ENCODE peak calls at places on chromosomes 12 and 14, in ten cellular contexts. B is hepatocyte; X is DND-41; F is 8988T; N is CD8-positive, alpha-beta T cell; I is islet precursor cell; Q is fibroblast of lung; V is neural crest cell; L is left lung; E is EH. H is an unnamed sample.

GRCh38 chr12:76282744-76283143 is 65.5 kb downstream of the BBS10 start:
- DNase-seq in F (no peak), E (no peak), Q (no peak), V (no peak), N (no peak), L (no peak), X (no peak), B (no peak), I (no peak), H (no peak)

GRCh38 chr12:121611306-121611705 is 15.0 kb upstream of the ORAI1 start:
- DNase-seq in B (no peak), X (peak; percentile 50), I (peak; percentile 79), N (no peak), E (no peak), F (no peak), V (no peak), L (no peak), Q (no peak), H (no peak)

GRCh38 chr12:17383321-17383720 is 706.7 kb downstream of the RERGL start:
- DNase-seq in Q (no peak), N (no peak), V (no peak), I (no peak), L (no peak), F (no peak), B (no peak), X (no peak), E (no peak), H (no peak)

GRCh38 chr12:20695232-20695631 is at the start of gene SLCO1C1:
- DNase-seq in B (no peak), N (no peak), V (no peak), L (no peak), Q (no peak), X (no peak), I (no peak), E (no peak), F (no peak), H (no peak)

GRCh38 chr12:47773062-47773857 is at the start of gene SLC48A1:
- DNase-seq in L (peak; percentile 75), B (peak; percentile 91), I (peak; percentile 88), V (peak; percentile 70), E (peak; percentile 70), Q (peak; percentile 41), X (peak; percentile 71), F (peak; percentile 99), N (peak; percentile 66), H (peak; percentile 56)

GRCh38 chr14:42911642-42912041 is 1305.0 kb downstream of the LRFN5 start:
- DNase-seq in L (no peak), V (no peak), I (no peak), E (no peak), F (no peak), N (no peak), B (no peak), Q (peak; percentile 57), X (no peak), H (peak; percentile 21)

GRCh38 chr12:51839310-51839943 is 9.1 kb downstream of the FIGNL2 start:
- DNase-seq in N (no peak), F (no peak), B (no peak), E (no peak), I (peak; percentile 58), Q (no peak), X (no peak), V (no peak), L (no peak), H (no peak)

GRCh38 chr12:107511292-107511691 is 174.3 kb upstream of the PWP1 start:
- DNase-seq in B (no peak), L (no peak), Q (peak; percentile 8), N (no peak), V (no peak), X (no peak), E (no peak), F (no peak), I (peak; percentile 27), H (peak; percentile 46)

GRCh38 chr14:105086833-105087307 is 21.6 kb upstream of the GPR132 start:
- DNase-seq in X (peak; percentile 58), L (peak; percentile 84), Q (peak; percentile 67), V (peak; percentile 82), N (peak; percentile 83), I (peak; percentile 97), B (peak; percentile 93), E (peak; percentile 80), F (peak; percentile 92), H (peak; percentile 80)

GRCh38 chr12:53069621-53070410 is 9.4 kb downstream of the SPRYD3 start:
- DNase-seq in L (no peak), X (no peak), N (no peak), I (peak; percentile 52), V (no peak), F (no peak), Q (no peak), E (no peak), B (no peak), H (no peak)

GRCh38 chr14:37969511-37969979 is 238.2 kb upstream of the SSTR1 start:
- DNase-seq in F (no peak), E (no peak), N (no peak), Q (no peak), I (no peak), B (peak; percentile 34), V (no peak), X (peak; percentile 54), L (no peak), H (no peak)

GRCh38 chr12:41188058-41188840 is at the start of gene PDZRN4:
- DNase-seq in V (peak; percentile 38), N (no peak), F (no peak), E (no peak), L (no peak), X (no peak), Q (no peak), I (peak; percentile 75), B (peak; percentile 40), H (peak; percentile 4)

GRCh38 chr14:77547512-77547911 is 48.9 kb upstream of the ISM2 start:
- DNase-seq in N (no peak), F (no peak), V (no peak), I (no peak), Q (no peak), E (no peak), B (no peak), X (no peak), L (no peak), H (no peak)

GRCh38 chr12:113200016-113200797 is 14.7 kb downstream of the RITA1 start:
- DNase-seq in I (no peak), V (no peak), E (no peak), X (no peak), N (no peak), Q (no peak), B (no peak), L (no peak), F (no peak), H (no peak)

GRCh38 chr12:116492703-116493324 is 66.4 kb upstream of the MAP1LC3B2 start:
- DNase-seq in B (peak; percentile 50), L (no peak), E (peak; percentile 84), Q (peak; percentile 83), X (peak; percentile 38), F (no peak), N (no peak), V (no peak), I (no peak), H (peak; percentile 78)

GRCh38 chr12:53726946-53727309 is 324 bp downstream of the CALCOCO1 start:
- DNase-seq in F (no peak), V (no peak), N (no peak), I (no peak), L (no peak), E (peak; percentile 34), Q (peak; percentile 40), X (no peak), B (no peak), H (peak; percentile 28)

GRCh38 chr12:100574262-100575074 is 984 bp downstream of the GAS2L3 start:
- DNase-seq in L (peak; percentile 54), F (no peak), X (no peak), E (peak; percentile 35), V (no peak), N (no peak), Q (peak; percentile 19), I (peak; percentile 70), B (peak; percentile 24), H (no peak)

GRCh38 chr12:121209629-121210572 is at the start of gene P2RX4:
- DNase-seq in X (peak; percentile 88), B (peak; percentile 92), E (peak; percentile 80), Q (peak; percentile 77), F (peak; percentile 87), I (peak; percentile 97), V (peak; percentile 63), L (peak; percentile 92), N (peak; percentile 77), H (peak; percentile 67)

GRCh38 chr14:43677581-43677980 is 829.5 kb downstream of the FSCB start:
- DNase-seq in E (no peak), F (no peak), B (no peak), X (no peak), L (no peak), Q (no peak), N (no peak), I (no peak), V (no peak), H (no peak)

GRCh38 chr14:96165493-96166474 is 38.9 kb upstream of the BDKRB2 start:
- DNase-seq in I (peak; percentile 45), V (no peak), X (no peak), B (no peak), F (no peak), L (no peak), Q (no peak), E (peak; percentile 34), N (no peak), H (no peak)

GRCh38 chr12:104358353-104359003 is 54.9 kb downstream of the EID3 start:
- DNase-seq in N (peak; percentile 57), X (peak; percentile 70), Q (peak; percentile 68), I (peak; percentile 82), L (peak; percentile 68), E (peak; percentile 76), B (peak; percentile 72), F (peak; percentile 40), V (peak; percentile 41), H (peak; percentile 58)

GRCh38 chr14:85479306-85479705 is 50.6 kb upstream of the FLRT2 start:
- DNase-seq in Q (no peak), N (no peak), F (no peak), L (no peak), B (no peak), X (no peak), V (no peak), I (no peak), E (no peak), H (no peak)

GRCh38 chr12:126874427-126875026 is 1392.4 kb upstream of the TMEM132C start:
- DNase-seq in L (peak; percentile 35), N (peak; percentile 25), V (peak; percentile 66), B (peak; percentile 77), X (peak; percentile 52), Q (no peak), I (peak; percentile 93), F (no peak), E (peak; percentile 31), H (peak; percentile 7)